ENCODE peak calls at places on chromosomes 4 and X, in five cellular contexts. Y is NB4; U is brain microvascular endothelial cell; S is stimulated activated CD4-positive, alpha-beta T cell treated with anti-CD3 and anti-CD28 coated beads, Interleukin-1b, Interleukin-23, amount 100 ng/mL, for 1 hour; G is RWPE1. M is an unnamed sample.

GRCh38 chrX:112769034-112769433 is 71.6 kb downstream of the AMOT start:
- DNase-seq in U (no peak), S (no peak), Y (no peak), G (no peak), M (no peak)

GRCh38 chr4:27921236-27921635 is 1060.6 kb downstream of the STIM2 start:
- DNase-seq in Y (no peak), G (no peak), S (no peak), U (peak), M (no peak)

GRCh38 chr4:165324918-165325304 is 2.6 kb upstream of the MSMO1 start:
- DNase-seq in U (no peak), G (no peak), Y (no peak), S (no peak), M (no peak)

GRCh38 chrX:42020225-42020624 is 96.9 kb upstream of the CASK start:
- DNase-seq in S (no peak), G (no peak), Y (no peak), U (no peak), M (no peak)

GRCh38 chr4:64713256-64713840 is 304.1 kb upstream of the TECRL start:
- DNase-seq in Y (peak), S (no peak), U (peak), G (peak), M (no peak)

GRCh38 chr4:4477391-4477790 is 64.5 kb downstream of the STX18 start:
- DNase-seq in S (no peak), U (no peak), Y (no peak), G (no peak), M (no peak)

GRCh38 chr4:11623726-11624037 is 195.0 kb upstream of the HS3ST1 start:
- DNase-seq in G (no peak), U (no peak), S (no peak), Y (peak), M (no peak)

GRCh38 chrX:10749113-10749512 is 128.7 kb upstream of the MID1 start:
- DNase-seq in Y (no peak), S (no peak), U (peak), G (no peak), M (no peak)

GRCh38 chr4:176549161-176549865 is 229.5 kb downstream of the SPCS3 start:
- DNase-seq in Y (no peak), S (no peak), G (peak), U (no peak), M (no peak)

M was measured in posterior vena cava.